ENCODE peak calls at places on chromosomes 5 and 9, in six cellular contexts. U, M, W, A, S and F are unnamed samples.

GRCh38 chr5:127785098-127785927 is 82.1 kb downstream of the CCDC192 start:
- DNase-seq in M (peak), U (no peak), W (no peak), A (no peak), S (peak), F (peak)

GRCh38 chr5:141343242-141343952 is at the start of gene PCDHGA3:
- DNase-seq in W (no peak), A (no peak), S (no peak), U (peak), M (no peak), F (peak)

GRCh38 chr5:14174235-14174636 is 31.1 kb downstream of the TRIO start:
- DNase-seq in U (peak), W (no peak), M (no peak), S (no peak), A (no peak), F (no peak)

GRCh38 chr5:160155017-160155725 is 35.9 kb upstream of the PWWP2A start:
- DNase-seq in A (no peak), S (peak), W (peak), M (peak), U (no peak), F (no peak)

GRCh38 chr9:75715360-75715759 is 175.1 kb upstream of the PCSK5 start:
- DNase-seq in S (no peak), A (no peak), U (no peak), M (no peak), W (no peak), F (no peak)

GRCh38 chr5:149581192-149581861 is at the start of gene ARHGEF37:
- DNase-seq in A (peak), U (peak), M (peak), W (peak), S (peak), F (peak)

GRCh38 chr5:115415143-115415491 is 118.7 kb upstream of the CCDC112 start:
- DNase-seq in W (peak), S (peak), A (peak), M (peak), U (no peak), F (peak)

GRCh38 chr5:176653401-176653800 is 6.1 kb downstream of the TSPAN17 start:
- DNase-seq in U (no peak), W (no peak), M (no peak), S (peak), A (no peak), F (peak)

GRCh38 chr9:111074395-111074794 is 36.1 kb upstream of the LPAR1 start:
- DNase-seq in U (peak), M (no peak), W (no peak), S (no peak), A (no peak), F (no peak)

GRCh38 chr5:1329111-1329579 is 15.8 kb downstream of the CLPTM1L start:
- DNase-seq in U (no peak), W (no peak), M (no peak), A (no peak), S (no peak), F (no peak)

GRCh38 chr5:148492351-148492750 is 108.6 kb downstream of the FBXO38 start:
- DNase-seq in U (no peak), M (no peak), S (no peak), W (no peak), A (no peak), F (no peak)

GRCh38 chr5:177430146-177430951 is 3.9 kb downstream of the GRK6 start:
- DNase-seq in A (no peak), M (no peak), W (no peak), U (no peak), S (no peak), F (no peak)

GRCh38 chr9:75169623-75170022 is 81.3 kb downstream of the OSTF1 start:
- DNase-seq in W (peak), U (no peak), M (no peak), A (no peak), S (peak), F (no peak)

GRCh38 chr5:97764700-97765099 is 581.7 kb upstream of the RIOK2 start:
- DNase-seq in U (no peak), S (peak), W (no peak), M (no peak), A (no peak), F (peak)

GRCh38 chr9:73269430-73270101 is 117.9 kb downstream of the ANXA1 start:
- DNase-seq in W (no peak), U (peak), A (peak), M (peak), S (peak), F (peak)

GRCh38 chr5:160959804-160960203 is 107.8 kb upstream of the ATP10B start:
- DNase-seq in S (peak), W (no peak), A (no peak), U (no peak), M (peak), F (peak)

GRCh38 chr5:56269216-56269927 is 36.2 kb upstream of the ANKRD55 start:
- DNase-seq in A (peak), S (peak), W (no peak), M (peak), U (peak), F (peak)

GRCh38 chr5:177175336-177175735 is 41.8 kb downstream of the NSD1 start:
- DNase-seq in S (no peak), W (no peak), M (no peak), A (no peak), U (no peak), F (no peak)

GRCh38 chr5:44900273-44900954 is 91.7 kb downstream of the MRPS30 start:
- DNase-seq in S (no peak), W (no peak), A (no peak), U (no peak), M (no peak), F (no peak)

GRCh38 chr5:72845889-72846288 is 29.4 kb downstream of the TNPO1 start:
- DNase-seq in M (no peak), W (no peak), A (no peak), U (no peak), S (no peak), F (peak)

GRCh38 chr5:172725785-172726184 is 45.2 kb downstream of the DUSP1 start:
- DNase-seq in A (no peak), S (no peak), M (no peak), W (no peak), U (no peak), F (no peak)

GRCh38 chr9:114465906-114466900 is 39.1 kb downstream of the WHRN start:
- DNase-seq in W (no peak), M (no peak), S (no peak), A (no peak), U (no peak), F (no peak)

GRCh38 chr9:35859310-35859994 is 10.7 kb downstream of the OR13J1 start:
- DNase-seq in W (no peak), M (no peak), S (peak), U (no peak), A (no peak), F (peak)

GRCh38 chr9:132820545-132820944 is 57.5 kb downstream of the AK8 start:
- DNase-seq in S (no peak), U (no peak), M (no peak), A (no peak), W (no peak), F (no peak)

DNA sequence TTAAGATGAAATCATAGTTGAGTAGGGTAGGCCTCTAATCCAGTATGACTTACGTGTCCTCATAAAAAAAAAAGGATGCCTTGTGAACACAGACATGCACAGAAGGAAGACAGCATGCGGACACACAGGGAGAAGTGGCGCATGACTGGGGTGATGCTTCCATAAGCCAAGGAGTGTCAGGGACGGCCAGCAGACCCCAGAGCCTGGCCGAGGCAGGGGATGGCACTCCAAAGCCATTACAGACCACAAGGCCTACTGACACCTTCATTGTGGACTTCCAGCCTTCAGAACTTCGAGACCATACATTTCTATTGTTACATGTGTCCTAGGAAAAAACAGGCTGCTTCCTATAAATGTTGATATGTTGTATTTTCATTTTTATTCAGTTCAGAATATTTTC is 19.9 kb downstream of the EHMT1 start:
- DNase-seq in S (no peak), U (no peak), W (no peak), A (no peak), M (no peak), F (no peak)
- H3K4me2 ChIP-seq in S (no peak), U (no peak), W (no peak), A (no peak), M (no peak), F (peak)

DNA sequence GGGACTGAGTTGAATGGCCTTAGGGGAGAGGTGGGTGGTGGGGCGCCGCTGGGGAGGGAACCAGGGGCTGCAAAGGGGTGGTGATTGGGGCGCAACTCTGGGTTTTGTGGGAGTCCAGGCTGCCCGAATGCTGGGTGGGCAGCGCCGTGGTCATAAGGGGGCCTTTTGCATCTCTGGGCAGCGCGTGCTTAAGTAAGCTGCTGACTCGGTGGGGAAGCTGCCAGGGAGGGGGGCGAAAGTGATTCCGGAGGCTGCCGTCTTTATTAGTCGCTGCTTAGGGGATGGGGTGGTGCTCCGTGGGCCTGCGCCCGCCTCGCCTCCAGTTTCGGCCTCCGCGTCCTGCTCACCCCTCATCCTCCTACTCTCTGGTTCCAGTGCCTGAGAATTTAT is 542 bp downstream of the PTPA start:
- DNase-seq in M (peak), S (peak), U (peak), A (no peak), W (peak), F (peak)
- TF ChIP-seq CTCF in M (no peak), S (no peak), U (no peak), A (no peak), W (no peak), F (no peak)

DNA sequence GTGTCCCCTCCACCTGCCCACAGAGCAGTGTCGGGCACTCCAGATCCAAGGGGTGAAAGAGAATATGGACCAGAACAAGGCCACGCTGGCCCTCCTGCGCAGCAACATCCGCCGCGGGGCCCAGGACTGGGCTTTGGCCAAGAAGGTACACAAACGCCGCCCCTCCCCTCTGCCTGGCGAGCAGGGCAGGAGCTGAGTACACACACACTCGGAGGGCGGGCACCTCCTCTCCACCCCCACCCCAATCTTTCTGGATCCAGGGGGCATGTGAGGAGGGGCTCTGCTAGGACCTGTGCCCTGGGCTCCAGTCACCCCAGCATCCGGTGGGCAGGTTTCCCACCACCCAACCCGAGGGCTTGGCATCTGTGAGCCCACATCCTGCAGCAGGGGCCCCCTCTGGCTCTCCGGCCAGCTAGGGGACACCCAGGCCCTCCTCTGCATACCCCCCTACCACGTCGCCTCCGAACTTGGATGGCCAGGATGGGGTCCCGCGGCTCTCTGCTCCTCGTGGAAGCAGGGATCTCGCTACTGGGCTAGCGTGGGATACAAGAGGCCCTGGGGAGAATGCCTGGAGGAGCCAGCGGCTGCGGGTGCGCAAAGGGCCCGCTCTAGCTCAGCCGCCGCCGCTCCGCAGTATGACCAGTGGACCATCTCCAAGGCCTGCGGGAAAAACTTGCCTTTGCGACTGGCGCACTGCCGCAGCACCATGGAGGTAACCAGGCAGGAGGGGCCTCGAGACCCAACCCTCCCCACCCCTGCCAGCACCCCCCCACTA is 3.1 kb downstream of the CCDC183 start:
- DNase-seq in U (peak), S (peak), M (peak), W (no peak), A (no peak), F (no peak)
- TF ChIP-seq EZH2 in U (no peak), S (no peak), M (no peak), W (no peak), A (no peak), F (no peak)

GRCh38 chr5:74073257-74073656 is 447.3 kb downstream of the ARHGEF28 start:
- DNase-seq in W (no peak), M (no peak), S (no peak), U (no peak), A (no peak), F (no peak)
- H3K4me2 ChIP-seq in W (no peak), M (no peak), S (no peak), U (no peak), A (no peak), F (no peak)

GRCh38 chr9:137211532-137211931 is 6.0 kb downstream of the NDOR1 start:
- DNase-seq in U (no peak), A (no peak), W (no peak), M (no peak), S (no peak), F (no peak)

GRCh38 chr9:137214620-137215019 is 7.4 kb downstream of the RNF208 start:
- DNase-seq in S (no peak), U (no peak), A (no peak), M (no peak), W (no peak), F (no peak)

GRCh38 chr9:137215196-137215986 is 6.6 kb downstream of the RNF208 start:
- DNase-seq in U (no peak), W (no peak), S (no peak), A (no peak), M (no peak), F (no peak)

GRCh38 chr9:137212520-137212919 is 7.0 kb downstream of the NDOR1 start:
- DNase-seq in A (no peak), W (no peak), M (no peak), S (no peak), U (no peak), F (no peak)

DNA sequence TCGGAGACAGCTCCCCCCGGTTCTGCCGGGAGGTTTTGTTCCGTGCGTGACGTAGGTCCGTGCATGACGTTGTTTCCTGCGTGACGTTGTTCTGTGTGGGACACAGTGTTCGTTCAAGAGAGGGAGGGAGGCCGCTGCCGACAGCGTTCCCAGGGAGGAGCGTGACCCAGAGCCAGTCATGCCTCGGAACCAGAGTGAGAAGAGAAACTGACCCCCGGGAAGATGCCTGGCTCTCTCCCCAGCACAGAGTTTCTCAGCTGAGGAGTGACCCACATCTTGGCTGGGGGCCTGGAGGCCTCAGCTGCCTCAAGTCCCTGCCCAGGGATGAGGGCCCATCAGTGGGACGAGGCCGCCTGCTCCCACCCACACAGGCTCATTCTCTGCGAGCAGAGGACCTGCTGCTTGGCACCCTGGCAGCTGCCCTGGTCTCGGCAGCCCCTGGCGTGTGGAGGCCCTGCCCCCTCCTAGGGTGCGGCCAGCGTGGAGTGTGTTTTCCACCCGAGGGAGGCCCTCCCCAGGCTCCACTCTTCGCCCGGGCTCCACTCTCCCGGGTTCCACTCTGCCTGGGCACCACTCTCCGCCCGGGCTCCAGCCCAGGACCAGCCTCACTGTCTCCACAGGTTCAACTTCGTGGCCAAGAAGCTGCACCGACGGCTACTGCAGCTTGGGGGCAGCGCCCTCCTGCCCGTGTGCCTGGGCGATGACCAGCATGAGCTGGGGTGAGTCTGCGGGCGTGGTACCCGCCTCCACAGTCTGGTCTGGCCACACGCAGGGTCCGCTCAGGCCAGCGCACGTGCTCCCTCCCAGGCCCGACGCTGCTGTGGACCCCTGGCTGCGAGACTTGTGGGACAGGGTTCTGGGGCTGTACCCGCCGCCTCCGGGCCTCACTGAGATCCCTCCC is 7.9 kb downstream of the NDOR1 start:
- DNase-seq in U (no peak), M (no peak), A (no peak), S (no peak), W (no peak), F (no peak)
- TF ChIP-seq CTCF in U (peak), M (peak), A (peak), S (peak), W (peak), F (no peak)

DNA sequence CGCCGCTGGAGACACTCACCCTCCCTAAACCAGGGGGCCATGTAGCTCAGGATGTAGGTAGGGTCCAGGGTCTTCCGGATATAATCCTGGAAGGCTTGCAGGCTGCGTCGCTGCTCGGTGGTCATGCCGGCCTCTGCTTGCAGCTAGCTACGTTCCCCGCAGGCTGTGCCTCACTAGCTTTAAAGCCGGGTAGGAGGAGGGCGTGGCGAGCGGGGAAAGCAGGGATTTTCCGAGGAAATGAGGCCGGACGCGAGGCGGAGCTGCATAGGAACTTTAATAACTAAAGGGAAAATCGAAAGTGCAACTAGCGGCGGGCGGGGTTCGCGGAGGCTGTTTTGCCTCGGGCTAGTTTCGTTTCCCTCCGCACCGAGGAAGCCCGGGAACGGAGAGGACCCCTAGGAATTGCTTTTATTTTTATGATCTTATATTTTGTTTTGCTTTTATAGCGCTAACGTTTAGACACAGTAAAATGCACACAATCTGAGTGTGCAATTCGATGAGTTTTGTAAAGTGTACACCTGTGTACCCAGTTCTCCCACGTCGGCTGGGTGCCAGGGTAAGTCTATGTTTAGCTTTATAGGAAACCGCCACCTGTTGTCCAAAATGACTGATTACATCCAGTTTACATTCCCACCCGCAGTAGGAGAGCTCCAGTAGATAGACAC is at the start of gene RIGI:
- DNase-seq in U (peak), W (peak), S (peak), M (peak), A (peak), F (peak)
- TF ChIP-seq EZH2 in U (no peak), W (no peak), S (no peak), M (no peak), A (no peak), F (no peak)

GRCh38 chr9:22416692-22417060 is 29.9 kb upstream of the DMRTA1 start:
- DNase-seq in A (no peak), U (peak), M (no peak), W (peak), S (peak), F (no peak)
- H3K4me2 ChIP-seq in A (no peak), U (no peak), M (no peak), W (peak), S (peak), F (no peak)